ENCODE peak calls at places on chromosomes 6 and 20, in five cellular contexts. U is RWPE1, W is H9, G is cardiac fibroblast, P is B cell. J is an unnamed sample.

GRCh38 chr20:57921701-57922482 is 212.1 kb upstream of the PMEPA1 start:
- DNase-seq in U (no peak), W (no peak), G (no peak), P (no peak), J (no peak)

GRCh38 chr20:61589055-61589385 is 337.0 kb downstream of the CDH4 start:
- DNase-seq in U (peak), W (no peak), G (peak), P (no peak), J (peak)

GRCh38 chr20:48275325-48275724 is 490.0 kb upstream of the SULF2 start:
- DNase-seq in U (no peak), W (no peak), G (peak), P (no peak), J (no peak)

GRCh38 chr20:49480236-49480635 is 2.2 kb downstream of the KCNB1 start:
- DNase-seq in U (no peak), W (no peak), G (no peak), P (no peak), J (no peak)

GRCh38 chr20:19115581-19115980 is 96.9 kb upstream of the SLC24A3 start:
- DNase-seq in U (no peak), W (no peak), G (no peak), P (no peak), J (no peak)

GRCh38 chr6:96659084-96659845 is 96.3 kb downstream of the FHL5 start:
- DNase-seq in U (no peak), W (no peak), G (no peak), P (no peak), J (no peak)

GRCh38 chr6:148963738-148964137 is 216.9 kb downstream of the UST start:
- DNase-seq in U (no peak), W (no peak), G (no peak), P (no peak), J (no peak)

GRCh38 chr6:13302751-13303667 is 25.3 kb downstream of the TBC1D7 start:
- DNase-seq in U (peak), W (no peak), G (peak), P (peak), J (peak)

GRCh38 chr20:56630086-56630493 is 984 bp downstream of the TFAP2C start:
- DNase-seq in U (peak), W (peak), G (no peak), P (peak), J (peak)

GRCh38 chr6:36911946-36912555 is 26.3 kb downstream of the C6orf89 start:
- DNase-seq in U (no peak), W (no peak), G (no peak), P (no peak), J (no peak)

GRCh38 chr6:34362176-34362575 is 30.3 kb downstream of the NUDT3 start:
- DNase-seq in U (no peak), W (no peak), G (no peak), P (no peak), J (no peak)

GRCh38 chr6:135520781-135521180 is 23.2 kb upstream of the AHI1 start:
- DNase-seq in U (no peak), W (no peak), G (peak), P (no peak), J (no peak)

GRCh38 chr6:39018103-39018502 is 30.5 kb upstream of the GLP1R start:
- DNase-seq in U (no peak), W (no peak), G (no peak), P (no peak), J (no peak)

GRCh38 chr6:112846711-112847110 is 499.6 kb downstream of the RFPL4B start:
- DNase-seq in U (no peak), W (no peak), G (no peak), P (no peak), J (no peak)